ENCODE peak calls at places on chromosomes 13 and 19, in nine cellular contexts. H, M, Q, L, A, J, P, R and B are unnamed samples.

GRCh38 chr13:108917581-108917980 is 288.2 kb downstream of the MYO16 start:
- DNase-seq in L (no peak), P (no peak), R (no peak), H (peak), Q (no peak), M (no peak), J (no peak), A (no peak), B (no peak)

GRCh38 chr13:105037064-105037463 is 1498.4 kb downstream of the EFNB2 start:
- DNase-seq in A (no peak), M (no peak), R (no peak), P (no peak), L (no peak), H (no peak), Q (no peak), J (no peak), B (no peak)

GRCh38 chr19:48877900-48878218 is 5.6 kb downstream of the PPP1R15A start:
- DNase-seq in J (no peak), M (no peak), H (no peak), P (no peak), Q (no peak), R (no peak), A (no peak), L (no peak), B (no peak)

GRCh38 chr19:52535831-52536800 is 8.6 kb downstream of the ZNF808 start:
- DNase-seq in Q (peak), R (peak), A (peak), M (peak), H (peak), J (peak), P (peak), L (peak), B (peak)

GRCh38 chr13:24348385-24348784 is 39.0 kb downstream of the C1QTNF9 start:
- DNase-seq in M (no peak), R (no peak), L (no peak), A (no peak), H (no peak), Q (no peak), P (no peak), J (no peak), B (no peak)

GRCh38 chr13:48125794-48126228 is 30.9 kb upstream of the MED4 start:
- DNase-seq in H (peak), R (no peak), M (no peak), Q (no peak), P (no peak), L (peak), J (peak), A (no peak), B (no peak)

GRCh38 chr13:55361141-55361540 is 1779.6 kb upstream of the PRR20A start:
- DNase-seq in L (no peak), A (no peak), J (no peak), Q (no peak), P (no peak), R (no peak), H (no peak), M (no peak), B (no peak)

GRCh38 chr19:21256722-21257121 is 72.5 kb downstream of the ZNF708 start:
- DNase-seq in H (peak), Q (no peak), M (no peak), J (no peak), A (peak), R (peak), L (no peak), P (no peak), B (no peak)

GRCh38 chr13:21071015-21071414 is 9.6 kb upstream of the LATS2 start:
- DNase-seq in M (no peak), J (no peak), P (no peak), L (no peak), H (peak), R (no peak), Q (no peak), A (no peak), B (no peak)

GRCh38 chr19:23822735-23823134 is 64.0 kb upstream of the ZNF681 start:
- DNase-seq in Q (no peak), R (no peak), J (no peak), P (no peak), M (no peak), A (no peak), H (no peak), L (no peak), B (no peak)

GRCh38 chr19:17616961-17617806 is 61.7 kb downstream of the COLGALT1 start:
- DNase-seq in L (no peak), H (peak), J (no peak), A (peak), Q (no peak), P (no peak), M (no peak), R (peak), B (peak)

GRCh38 chr19:41296323-41296935 is 13.5 kb upstream of the CCDC97 start:
- DNase-seq in M (no peak), J (no peak), Q (peak), H (no peak), R (no peak), P (no peak), L (no peak), A (no peak), B (no peak)

GRCh38 chr19:42132030-42132628 is at the start of gene POU2F2:
- DNase-seq in P (no peak), M (no peak), H (no peak), A (peak), L (no peak), J (peak), R (peak), Q (peak), B (peak)

GRCh38 chr13:58630794-58631193 is 999.2 kb downstream of the PCDH17 start:
- DNase-seq in L (no peak), J (no peak), M (no peak), Q (no peak), H (no peak), A (no peak), P (no peak), R (no peak), B (no peak)

GRCh38 chr19:14632286-14632685 is 42.4 kb downstream of the ADGRE3 start:
- DNase-seq in P (no peak), J (no peak), A (peak), R (no peak), Q (no peak), M (no peak), H (peak), L (no peak), B (peak)

GRCh38 chr19:3192684-3193083 is 7.0 kb downstream of the NCLN start:
- DNase-seq in M (no peak), L (no peak), R (no peak), A (no peak), Q (no peak), P (no peak), J (no peak), H (no peak), B (no peak)

GRCh38 chr13:94595943-94596574 is at the start of gene TGDS:
- DNase-seq in P (peak), Q (peak), R (peak), M (peak), A (peak), J (peak), H (peak), L (peak), B (peak)

GRCh38 chr13:35139591-35139990 is 197.5 kb downstream of the NBEA start:
- DNase-seq in M (no peak), A (no peak), Q (no peak), P (no peak), H (peak), R (no peak), L (no peak), J (no peak), B (no peak)

GRCh38 chr19:17686592-17687042 is 1.5 kb downstream of the UNC13A start:
- DNase-seq in R (peak), M (no peak), Q (no peak), J (peak), L (no peak), A (peak), H (peak), P (no peak), B (no peak)

GRCh38 chr13:45974500-45974899 is 78.0 kb downstream of the ZC3H13 start:
- DNase-seq in Q (no peak), A (no peak), J (no peak), L (no peak), R (no peak), M (no peak), H (no peak), P (no peak), B (no peak)

GRCh38 chr19:44925114-44925891 is 10.9 kb downstream of the APOC1 start:
- DNase-seq in A (no peak), Q (peak), P (no peak), J (peak), L (peak), R (no peak), M (no peak), H (peak), B (no peak)

GRCh38 chr19:3604987-3605343 is 1.7 kb downstream of the TBXA2R start:
- DNase-seq in L (no peak), A (no peak), Q (no peak), R (no peak), H (no peak), P (no peak), M (no peak), J (no peak), B (peak)

GRCh38 chr13:44818428-44818827 is 170.8 kb downstream of the NUFIP1 start:
- DNase-seq in M (no peak), P (no peak), L (no peak), A (peak), H (peak), Q (no peak), J (no peak), R (peak), B (no peak)

GRCh38 chr19:9932835-9933234 is 3.5 kb downstream of the OLFM2 start:
- DNase-seq in M (no peak), R (no peak), Q (no peak), L (no peak), H (no peak), J (no peak), P (no peak), A (no peak), B (no peak)

GRCh38 chr13:106599875-106600797 is 32.2 kb upstream of the ARGLU1 start:
- DNase-seq in R (no peak), M (no peak), L (no peak), J (no peak), A (no peak), Q (no peak), P (peak), H (peak), B (no peak)

DNA sequence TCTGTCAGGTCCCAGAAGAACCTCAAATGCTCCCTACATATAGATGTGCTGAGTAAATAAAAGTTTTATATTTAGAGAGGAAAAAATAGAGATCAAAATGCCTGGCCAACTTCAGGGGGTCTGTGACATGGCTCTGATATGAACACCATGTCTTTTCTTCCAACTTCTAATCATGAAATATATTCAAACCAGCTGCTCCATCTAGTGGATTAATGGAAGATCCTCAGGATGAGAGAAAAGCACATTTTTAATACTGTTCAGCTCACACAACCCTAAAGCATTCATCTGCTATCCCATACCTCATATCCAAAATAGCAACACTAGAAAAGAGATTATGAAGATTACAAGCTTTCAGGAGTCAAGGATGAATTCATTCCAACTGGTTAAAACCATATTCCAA is 56.0 kb upstream of the DOCK9 start:
- DNase-seq in H (peak), L (no peak), M (no peak), J (no peak), A (peak), R (peak), P (no peak), Q (no peak), B (no peak)
- TF ChIP-seq CTCF in H (peak), L (peak), M (peak), J (peak), A (peak), R (peak), P (peak), Q (peak), B (peak)

GRCh38 chr19:28727133-28727834 is 485.7 kb downstream of the UQCRFS1 start:
- DNase-seq in H (peak), Q (no peak), R (peak), J (peak), L (no peak), M (no peak), A (peak), P (no peak), B (peak)
- TF ChIP-seq CTCF in H (peak), Q (peak), R (peak), J (no peak), L (no peak), M (no peak), A (peak), P (peak), B (no peak)

GRCh38 chr13:98869408-98870090 is 108.3 kb downstream of the DOCK9 start:
- DNase-seq in Q (no peak), A (no peak), H (peak), R (no peak), M (no peak), P (no peak), J (peak), L (no peak), B (no peak)

GRCh38 chr13:98868932-98869331 is 108.9 kb downstream of the DOCK9 start:
- DNase-seq in A (no peak), Q (no peak), L (no peak), J (no peak), R (no peak), H (no peak), P (no peak), M (no peak), B (no peak)

GRCh38 chr13:98871727-98872126 is 106.1 kb downstream of the DOCK9 start:
- DNase-seq in P (no peak), Q (no peak), L (no peak), J (no peak), M (no peak), A (no peak), R (no peak), H (no peak), B (no peak)

GRCh38 chr13:98866882-98867281 is 111.0 kb downstream of the DOCK9 start:
- DNase-seq in R (no peak), H (no peak), J (no peak), M (no peak), A (peak), L (no peak), P (no peak), Q (no peak), B (no peak)
- TF ChIP-seq CTCF in R (peak), H (peak), J (no peak), M (peak), A (peak), L (no peak), P (peak), Q (no peak), B (no peak)

DNA sequence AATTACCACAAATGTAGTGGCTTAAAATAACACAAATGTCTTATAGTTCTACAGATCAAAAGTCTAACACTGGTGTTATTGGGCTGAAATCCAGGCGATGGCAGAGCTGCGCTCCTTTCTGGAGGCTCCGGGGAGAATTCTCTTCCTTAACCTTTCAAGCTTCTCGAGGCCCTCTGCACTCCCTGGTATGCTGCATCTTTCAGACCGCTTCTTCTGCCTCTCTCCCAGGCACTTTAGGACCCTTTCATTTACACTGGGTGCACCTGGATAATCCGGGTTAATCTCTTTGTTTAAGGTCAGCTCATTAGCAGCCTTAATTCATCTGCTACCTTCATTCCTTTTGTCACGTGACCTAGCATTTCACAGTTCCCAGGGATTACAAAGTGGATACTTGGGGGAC is 211.3 kb upstream of the RFC3 start:
- DNase-seq in H (peak), L (no peak), J (no peak), Q (no peak), P (no peak), A (peak), M (no peak), R (peak), B (no peak)
- TF ChIP-seq CTCF in H (no peak), L (no peak), J (no peak), Q (no peak), P (peak), A (peak), M (no peak), R (peak), B (no peak)

GRCh38 chr19:39187552-39187943 is 9.2 kb upstream of the NCCRP1 start:
- DNase-seq in M (no peak), J (no peak), R (no peak), L (no peak), Q (no peak), A (no peak), P (no peak), H (no peak), B (no peak)
- TF ChIP-seq CTCF in M (no peak), J (no peak), R (no peak), L (no peak), Q (no peak), A (no peak), P (no peak), H (no peak), B (no peak)

DNA sequence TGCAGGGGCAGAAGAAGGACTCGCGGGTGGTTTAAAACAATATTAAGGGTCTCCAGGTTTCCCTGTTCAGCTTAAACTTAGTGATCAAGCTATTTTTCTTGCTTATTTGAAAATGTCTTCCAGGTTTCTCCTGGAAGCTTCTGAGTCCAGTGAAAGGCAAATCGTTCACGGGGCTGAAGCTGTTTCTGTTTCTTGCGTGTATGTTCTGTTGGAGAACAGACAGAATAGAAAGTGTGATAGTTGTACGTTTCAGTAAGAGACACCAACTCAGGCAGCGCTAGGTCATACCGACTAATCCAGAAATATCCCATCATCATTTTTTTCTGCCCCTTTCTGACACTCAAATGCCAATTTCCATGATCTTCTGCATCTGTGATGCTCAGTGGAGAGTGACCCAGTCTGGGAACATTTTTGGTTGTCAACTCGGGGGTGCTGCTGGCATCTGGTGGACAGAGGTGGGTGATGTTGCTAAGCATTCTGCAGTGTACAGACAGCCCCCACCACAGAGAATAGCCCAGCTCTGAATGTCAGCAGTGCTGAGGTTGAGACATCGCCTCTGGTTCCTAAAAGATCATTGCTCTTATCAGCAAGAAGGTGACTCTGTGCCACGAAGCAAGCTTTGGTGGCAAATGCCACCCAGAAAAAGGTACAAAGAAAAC is 4.3 kb downstream of the KLF2 start:
- DNase-seq in M (no peak), Q (no peak), P (no peak), A (no peak), R (no peak), H (peak), L (no peak), J (no peak), B (no peak)
- TF ChIP-seq CTCF in M (no peak), Q (no peak), P (no peak), A (no peak), R (no peak), H (no peak), L (peak), J (no peak), B (peak)

DNA sequence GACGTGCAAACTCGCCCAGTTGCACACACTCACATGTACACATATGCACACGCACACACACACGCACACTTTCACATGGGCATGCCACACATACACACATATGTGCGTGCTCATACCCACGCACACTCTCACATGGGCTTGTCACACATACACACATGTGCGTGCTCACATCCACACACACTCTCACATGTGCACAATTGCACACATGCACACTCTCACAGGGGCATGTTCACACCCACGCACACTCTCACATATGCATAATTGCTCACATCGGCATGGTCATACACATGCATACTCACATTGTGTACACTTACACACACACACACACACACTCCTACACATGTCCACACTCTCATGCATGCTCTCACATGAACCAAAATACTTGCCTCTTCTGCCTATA is 32.8 kb upstream of the PEPD start:
- DNase-seq in M (no peak), A (no peak), R (no peak), L (no peak), P (no peak), H (no peak), J (no peak), Q (no peak), B (no peak)
- TF ChIP-seq CTCF in M (no peak), A (no peak), R (no peak), L (no peak), P (no peak), H (no peak), J (no peak), Q (no peak), B (no peak)

DNA sequence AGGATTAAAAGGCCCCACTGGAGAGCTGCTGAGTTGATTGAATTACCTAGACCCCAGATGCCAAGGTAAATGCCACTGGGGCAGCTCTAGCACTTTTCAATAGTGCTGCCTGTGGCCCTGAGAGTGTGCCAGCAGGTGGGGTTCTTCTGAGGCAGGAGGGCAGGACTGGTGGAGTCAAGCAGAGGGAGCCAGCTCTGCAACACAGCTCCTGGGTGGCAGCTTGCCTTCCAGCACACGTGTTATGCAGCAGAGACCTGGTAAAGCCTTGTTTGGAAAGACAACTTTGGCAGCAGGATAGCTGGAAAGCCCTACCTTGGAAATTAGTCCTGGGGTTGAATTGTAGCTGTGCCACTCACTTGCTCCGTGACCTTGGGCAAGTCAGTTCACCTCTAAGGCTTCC is 306.6 kb downstream of the ATP8A2 start:
- DNase-seq in A (no peak), R (no peak), J (peak), Q (peak), L (peak), M (no peak), H (no peak), P (no peak), B (no peak)
- TF ChIP-seq CTCF in A (no peak), R (no peak), J (no peak), Q (no peak), L (no peak), M (no peak), H (no peak), P (no peak), B (no peak)

GRCh38 chr19:39306075-39306474 is 9.9 kb downstream of the IFNL1 start:
- DNase-seq in A (no peak), L (no peak), R (no peak), J (no peak), Q (no peak), M (no peak), P (no peak), H (no peak), B (no peak)

GRCh38 chr19:39310558-39311311 is 9.9 kb downstream of the LRFN1 start:
- DNase-seq in J (no peak), Q (no peak), A (peak), H (peak), R (peak), P (no peak), L (no peak), M (no peak), B (no peak)

GRCh38 chr19:39308531-39309304 is 11.9 kb downstream of the LRFN1 start:
- DNase-seq in H (peak), R (peak), M (no peak), A (peak), J (no peak), L (no peak), P (no peak), Q (no peak), B (peak)

GRCh38 chr19:39307233-39307821 is 11.1 kb downstream of the IFNL1 start:
- DNase-seq in J (peak), L (no peak), A (peak), P (no peak), Q (peak), M (peak), R (peak), H (peak), B (no peak)

GRCh38 chr19:39307822-39308530 is 11.8 kb downstream of the IFNL1 start:
- DNase-seq in R (peak), Q (no peak), A (peak), L (no peak), P (no peak), M (no peak), H (no peak), J (no peak), B (peak)
- TF ChIP-seq CTCF in R (peak), Q (no peak), A (no peak), L (no peak), P (no peak), M (peak), H (no peak), J (no peak), B (no peak)